ENCODE peak calls at places on chromosome 15, in nine cellular contexts. I is ovary, H is psoas muscle, S is AG04450, O is HL-60, U is fibroblast of lung, E is mammary epithelial cell, Q is heart left ventricle, D is H9. X is an unnamed sample.

GRCh38 chr15:40906101-40906946 is 12.1 kb downstream of the VPS18 start:
- DNase-seq in I (peak; percentile 86), H (peak; percentile 94), S (peak; percentile 86), O (peak; percentile 75), U (peak; percentile 93), E (peak; percentile 74), Q (peak; percentile 93), D (peak; percentile 96), X (peak; percentile 97)

GRCh38 chr15:34808016-34808415 is 12.7 kb upstream of the ACTC1 start:
- DNase-seq in I (no peak), H (no peak), S (no peak), O (no peak), U (peak; percentile 22), E (peak; percentile 45), Q (no peak), D (no peak), X (no peak)

GRCh38 chr15:95169701-95170459 is 938.5 kb downstream of the MCTP2 start:
- DNase-seq in I (no peak), H (peak; percentile 63), S (no peak), O (no peak), U (peak; percentile 85), E (no peak), Q (no peak), D (no peak), X (no peak)

GRCh38 chr15:82646250-82647044 is 716 bp downstream of the CPEB1 start:
- DNase-seq in I (peak; percentile 44), H (peak; percentile 53), S (no peak), O (no peak), U (no peak), E (no peak), Q (no peak), D (peak; percentile 76), X (peak; percentile 84)

GRCh38 chr15:59792359-59792758 is 103.2 kb upstream of the BNIP2 start:
- DNase-seq in I (no peak), H (no peak), S (no peak), O (no peak), U (no peak), E (no peak), Q (no peak), D (peak; percentile 29), X (no peak)

GRCh38 chr15:97992831-97993230 is 32.3 kb downstream of the ARRDC4 start:
- DNase-seq in I (no peak), H (no peak), S (no peak), O (no peak), U (no peak), E (no peak), Q (no peak), D (no peak), X (no peak)

GRCh38 chr15:62362608-62363007 is 197.5 kb upstream of the C2CD4B start:
- DNase-seq in I (no peak), H (no peak), S (no peak), O (no peak), U (peak; percentile 64), E (peak; percentile 40), Q (no peak), D (no peak), X (no peak)

GRCh38 chr15:43187544-43188155 is 2.4 kb downstream of the CCNDBP1 start:
- DNase-seq in I (no peak), H (no peak), S (peak; percentile 34), O (peak; percentile 28), U (peak; percentile 78), E (peak; percentile 39), Q (no peak), D (no peak), X (no peak)

GRCh38 chr15:45088801-45089711 is 24.9 kb downstream of the DUOX2 start:
- DNase-seq in I (no peak), H (no peak), S (no peak), O (no peak), U (no peak), E (no peak), Q (no peak), D (no peak), X (no peak)

GRCh38 chr15:39084683-39085530 is 496.0 kb upstream of the THBS1 start:
- DNase-seq in I (peak; percentile 65), H (no peak), S (peak; percentile 49), O (peak; percentile 74), U (peak; percentile 91), E (peak; percentile 69), Q (peak; percentile 22), D (no peak), X (no peak)

GRCh38 chr15:57100136-57100539 is 181.7 kb downstream of the TCF12 start:
- DNase-seq in I (no peak), H (no peak), S (no peak), O (peak; percentile 1), U (no peak), E (no peak), Q (no peak), D (no peak), X (no peak)

GRCh38 chr15:34248190-34248589 is 23.4 kb downstream of the EMC4 start:
- DNase-seq in I (no peak), H (no peak), S (no peak), O (no peak), U (no peak), E (no peak), Q (no peak), D (no peak), X (no peak)

GRCh38 chr15:100253640-100254039 is 88.1 kb downstream of the ADAMTS17 start:
- DNase-seq in I (no peak), H (no peak), S (no peak), O (no peak), U (no peak), E (no peak), Q (no peak), D (no peak), X (no peak)

GRCh38 chr15:79455943-79456342 is 23.8 kb downstream of the MINAR1 start:
- DNase-seq in I (no peak), H (no peak), S (no peak), O (no peak), U (no peak), E (no peak), Q (no peak), D (no peak), X (no peak)
- H3K27me3 ChIP-seq in I (no peaks in the 10 kb centered on the region), H (peaks cover under 1% of the 10 kb centered on the region), S (no peaks in the 10 kb centered on the region), O (no peaks in the 10 kb centered on the region), U (no peaks in the 10 kb centered on the region), E (no peaks in the 10 kb centered on the region), Q (no peaks in the 10 kb centered on the region), D (no peaks in the 10 kb centered on the region), X (no peaks in the 10 kb centered on the region)

DNA sequence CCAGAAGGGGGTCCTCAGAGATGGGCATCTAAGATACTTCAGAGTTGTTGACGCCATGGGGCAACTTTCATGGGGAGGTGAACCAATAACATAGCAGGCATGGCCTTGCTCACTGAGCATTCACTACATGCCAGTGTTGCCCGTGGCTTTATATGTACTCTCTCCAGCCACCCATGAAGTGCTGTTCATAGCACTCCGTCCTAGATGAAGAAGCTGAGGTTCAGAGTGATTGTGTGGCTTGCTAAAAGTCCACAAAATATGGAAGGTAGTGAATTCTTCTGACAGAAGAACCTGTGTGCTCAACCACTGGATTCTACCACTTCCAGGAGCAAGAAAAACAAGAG is 9.8 kb upstream of the SEMA4B start:
- DNase-seq in I (no peak), H (no peak), S (no peak), O (no peak), U (no peak), E (no peak), Q (no peak), D (no peak), X (no peak)
- TF ChIP-seq CTCF in I (no peak), H (no peak), S (no peak), O (no peak), U (no peak), E (no peak), Q (no peak), D (no peak), X (no peak)

GRCh38 chr15:61092387-61093157 is 136.5 kb downstream of the RORA start:
- DNase-seq in I (no peak), H (no peak), S (no peak), O (no peak), U (no peak), E (no peak), Q (no peak), D (no peak), X (no peak)
- H3K27me3 ChIP-seq in I (no peaks in the 10 kb centered on the region), H (no peaks in the 10 kb centered on the region), S (no peaks in the 10 kb centered on the region), O (no peaks in the 10 kb centered on the region), U (no peaks in the 10 kb centered on the region), E (no peaks in the 10 kb centered on the region), Q (no peaks in the 10 kb centered on the region), D (no peaks in the 10 kb centered on the region), X (no peaks in the 10 kb centered on the region)

GRCh38 chr15:67164811-67165652 is 89.4 kb downstream of the AAGAB start:
- DNase-seq in I (peak; percentile 79), H (peak; percentile 65), S (no peak), O (no peak), U (peak; percentile 74), E (no peak), Q (peak; percentile 66), D (peak; percentile 87), X (peak; percentile 93)
- TF ChIP-seq CTCF in I (no peak), H (no peak), S (no peak), O (no peak), U (no peak), E (no peak), Q (peak; percentile 9), D (peak; percentile 47), X (peak; percentile 76)

DNA sequence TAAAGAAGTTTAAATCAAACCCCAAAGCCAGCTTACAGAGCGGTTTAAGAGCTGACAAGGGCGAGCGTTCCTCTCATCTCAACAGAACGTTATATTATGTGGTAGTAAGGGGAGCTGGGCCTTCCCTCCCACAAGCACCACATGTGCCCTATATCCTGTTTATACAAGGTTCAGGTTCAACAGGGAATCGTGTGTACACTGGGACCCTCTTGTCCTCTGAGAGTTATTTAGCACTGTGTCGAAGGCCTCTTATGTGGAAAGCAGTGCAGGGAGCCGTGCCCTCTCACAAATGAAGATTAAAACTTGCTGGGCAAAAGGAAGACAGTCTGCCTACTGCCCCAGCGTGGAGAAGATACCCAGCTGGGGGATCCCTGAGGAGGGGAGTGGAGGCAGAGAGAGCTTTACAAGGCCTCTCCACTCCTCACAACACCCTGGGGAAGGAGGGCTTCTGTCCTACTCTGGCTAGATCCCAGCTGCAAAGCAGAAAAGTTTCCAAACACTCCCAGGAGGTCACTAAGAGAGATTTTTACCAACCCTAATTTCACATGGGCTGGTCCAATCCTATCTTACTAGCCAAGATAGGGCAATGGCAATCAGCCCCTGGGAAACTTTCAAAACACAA is 2.9 kb downstream of the TLE3 start:
- DNase-seq in I (no peak), H (no peak), S (no peak), O (no peak), U (peak; percentile 37), E (no peak), Q (no peak), D (no peak), X (no peak)
- H3K27me3 ChIP-seq in I (no peaks in the 10 kb centered on the region), H (no peaks in the 10 kb centered on the region), S (no peaks in the 10 kb centered on the region), O (no peaks in the 10 kb centered on the region), U (no peaks in the 10 kb centered on the region), E (no peaks in the 10 kb centered on the region), Q (no peaks in the 10 kb centered on the region), D (peaks cover 2% of the 10 kb centered on the region), X (no peaks in the 10 kb centered on the region)

GRCh38 chr15:29269485-29270168 is at the start of gene NSMCE3:
- DNase-seq in I (peak; percentile 92), H (peak; percentile 95), S (peak; percentile 64), O (peak; percentile 85), U (peak; percentile 89), E (peak; percentile 83), Q (peak; percentile 92), D (peak; percentile 86), X (peak; percentile 94)
- TF ChIP-seq CTCF in I (no peak), H (no peak), S (no peak), O (no peak), U (no peak), E (no peak), Q (no peak), D (no peak), X (no peak)

X was measured in endodermal cell.